ENCODE peak calls at places on chromosomes 6 and 20, in five cellular contexts. V is psoas muscle, K is GM06990, Q is tibial artery, S is brain microvascular endothelial cell. G is an unnamed sample.

GRCh38 chr20:36339646-36340592 is 33.8 kb downstream of the DLGAP4 start:
- DNase-seq in K (no peak), V (peak; percentile 28), Q (no peak), S (no peak), G (no peak)

GRCh38 chr6:35265523-35265922 is 6.0 kb downstream of the ZNF76 start:
- DNase-seq in V (no peak), K (no peak), Q (no peak), S (no peak), G (no peak)

GRCh38 chr20:7855545-7855944 is 84.7 kb downstream of the HAO1 start:
- DNase-seq in V (no peak), S (no peak), K (no peak), Q (no peak), G (peak; percentile 46)

GRCh38 chr6:26556263-26557070 is 18.3 kb downstream of the HMGN4 start:
- DNase-seq in K (peak; percentile 60), V (no peak), S (peak; percentile 95), Q (no peak), G (peak; percentile 87)

GRCh38 chr6:108395297-108395696 is 100.4 kb downstream of the AFG1L start:
- DNase-seq in V (no peak), K (no peak), S (no peak), Q (no peak), G (peak; percentile 53)

GRCh38 chr6:90226257-90226656 is 70.4 kb downstream of the BACH2 start:
- DNase-seq in K (no peak), S (peak; percentile 8), Q (no peak), V (no peak), G (peak; percentile 56)

GRCh38 chr6:154258064-154258757 is 98.4 kb downstream of the IPCEF1 start:
- DNase-seq in Q (no peak), V (no peak), K (peak; percentile 31), S (no peak), G (no peak)

GRCh38 chr6:32192608-32193039 is at the start of gene GPSM3:
- DNase-seq in K (peak; percentile 81), V (peak; percentile 78), S (peak; percentile 16), Q (peak; percentile 75), G (peak; percentile 47)

GRCh38 chr6:53111865-53112264 is 36.8 kb downstream of the GCM1 start:
- DNase-seq in S (no peak), K (no peak), V (no peak), Q (no peak), G (peak; percentile 42)

GRCh38 chr6:170293881-170294755 is 3.2 kb upstream of the DLL1 start:
- DNase-seq in K (no peak), Q (no peak), S (no peak), V (no peak), G (no peak)

GRCh38 chr6:104986625-104987024 is 29.7 kb downstream of the LIN28B start:
- DNase-seq in S (no peak), V (no peak), Q (no peak), K (no peak), G (no peak)

GRCh38 chr20:37526238-37526838 is 1.3 kb downstream of the BLCAP start:
- DNase-seq in S (peak; percentile 53), Q (peak; percentile 65), K (no peak), V (no peak), G (peak; percentile 93)

DNA sequence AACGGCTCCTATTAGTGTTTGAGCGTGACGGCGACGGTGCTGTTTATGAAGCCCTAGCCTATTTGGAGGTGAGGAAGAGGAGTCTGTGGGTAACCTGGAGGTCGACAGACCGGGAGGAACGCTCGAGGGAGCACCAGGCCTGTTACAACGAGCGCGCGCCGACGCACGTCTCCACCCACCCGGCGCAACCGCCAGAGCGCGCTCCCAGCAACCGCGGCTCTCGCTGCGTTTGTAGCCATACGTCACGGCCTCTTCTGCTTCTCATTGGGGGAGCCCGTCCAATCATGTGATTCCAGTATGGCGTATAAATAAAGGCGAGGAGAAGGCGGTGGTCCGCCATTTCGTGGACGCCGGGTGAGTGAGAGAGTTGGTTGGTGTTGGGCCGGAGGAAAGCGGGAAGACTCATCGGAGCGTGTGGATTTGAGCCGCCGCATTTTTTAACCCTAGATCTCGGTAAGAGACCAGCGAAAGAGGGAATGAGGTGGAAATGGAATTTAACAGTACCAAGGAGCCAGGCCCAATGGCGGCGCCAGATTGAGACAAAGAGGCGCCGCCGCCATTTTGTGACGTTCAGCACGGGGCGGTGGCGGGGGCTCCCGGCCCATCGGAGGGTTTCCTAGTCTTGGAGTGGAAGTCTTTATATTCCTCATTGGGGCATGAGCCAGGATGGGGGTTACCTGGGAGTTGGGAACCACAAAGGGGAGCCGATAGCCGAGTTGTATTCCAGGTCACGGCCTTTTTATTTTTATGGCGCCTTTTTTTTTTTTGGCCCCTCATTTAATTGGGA is at the start of gene SRSF3:
- DNase-seq in Q (peak; percentile 98), K (peak; percentile 99), S (peak; percentile 96), V (peak; percentile 98), G (peak; percentile 92)
- TF ChIP-seq CTCF in Q (peak; percentile 51), K (peak; percentile 38), S (peak; percentile 53), V (peak; percentile 51), G (peak; percentile 69)

GRCh38 chr20:48476854-48477253 is 350.9 kb downstream of the PREX1 start:
- DNase-seq in V (no peak), K (no peak), S (no peak), Q (no peak), G (no peak)
- H3K27me3 ChIP-seq in V (no peaks in the 10 kb centered on the region), K (peaks cover 2% of the 10 kb centered on the region), S (peaks cover 2% of the 10 kb centered on the region), Q (no peaks in the 10 kb centered on the region), G (no peaks in the 10 kb centered on the region)

DNA sequence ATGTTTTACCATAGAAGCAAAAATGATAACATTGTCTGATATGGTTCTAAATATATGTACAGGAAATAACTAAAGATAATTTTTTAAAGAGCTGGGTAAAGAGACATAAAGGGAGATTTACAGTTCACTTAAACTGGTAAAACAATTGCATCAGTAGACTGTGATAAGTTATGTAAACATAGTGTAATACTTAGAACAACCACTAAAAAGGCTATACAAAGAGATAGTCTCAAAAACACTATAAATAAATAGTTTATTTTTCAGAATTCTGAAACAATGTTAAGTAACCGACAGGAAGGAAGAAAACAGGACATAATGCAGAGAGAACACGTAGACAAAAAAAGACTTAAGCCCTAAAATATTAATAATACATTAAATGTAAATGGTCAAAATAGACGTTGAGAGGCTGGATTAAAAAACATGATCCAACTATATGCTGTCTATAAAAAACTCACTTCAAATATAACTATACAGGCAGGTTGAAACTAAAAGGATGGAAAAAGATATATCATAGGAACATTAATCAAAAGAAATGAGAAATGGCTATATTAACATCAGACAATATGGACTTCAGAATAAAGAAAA is 32.7 kb upstream of the ATXN1 start:
- DNase-seq in V (no peak), S (no peak), Q (no peak), K (no peak), G (no peak)
- TF ChIP-seq CTCF in V (no peak), S (no peak), Q (no peak), K (no peak), G (no peak)

GRCh38 chr6:41028618-41029486 is 10.2 kb downstream of the UNC5CL start:
- DNase-seq in Q (no peak), K (no peak), V (no peak), S (no peak), G (peak; percentile 4)
- H3K27me3 ChIP-seq in Q (no peaks in the 10 kb centered on the region), K (no peaks in the 10 kb centered on the region), V (no peaks in the 10 kb centered on the region), S (no peaks in the 10 kb centered on the region), G (no peaks in the 10 kb centered on the region)

GRCh38 chr20:3358676-3359340 is 48.7 kb downstream of the DNAAF9 start:
- DNase-seq in Q (no peak), S (no peak), K (no peak), V (no peak), G (no peak)
- TF ChIP-seq CTCF in Q (no peak), S (no peak), K (no peak), V (no peak), G (no peak)

DNA sequence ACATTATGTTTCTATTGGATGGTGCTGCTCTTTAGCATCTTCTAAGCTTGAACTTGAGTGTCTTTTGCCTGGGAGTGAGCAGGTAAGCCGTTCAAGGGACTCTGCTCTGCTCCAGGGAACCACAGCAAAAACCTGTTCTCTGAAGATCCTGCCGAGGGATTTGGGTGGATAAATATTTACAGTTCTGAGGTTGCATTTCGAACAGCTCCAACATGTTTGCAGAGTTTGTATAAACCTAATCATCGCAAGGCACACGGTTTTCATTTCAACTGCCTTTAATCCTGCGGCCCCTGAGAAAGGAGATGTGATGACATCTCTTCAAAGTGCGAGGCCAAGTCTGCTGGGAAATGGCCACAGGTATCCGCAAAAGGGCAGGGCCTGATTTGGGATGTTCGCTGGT is 293.4 kb downstream of the TFAP2C start:
- DNase-seq in V (no peak), Q (no peak), K (no peak), S (no peak), G (no peak)
- H3K27me3 ChIP-seq in V (peaks cover 9% of the 10 kb centered on the region), Q (no peaks in the 10 kb centered on the region), K (no peaks in the 10 kb centered on the region), S (peaks cover 46% of the 10 kb centered on the region), G (peaks cover 30% of the 10 kb centered on the region)

GRCh38 chr20:15491564-15491963 is 1081.7 kb downstream of the KIF16B start:
- DNase-seq in Q (no peak), K (no peak), V (no peak), S (no peak), G (peak; percentile 19)
- TF ChIP-seq CTCF in Q (no peak), K (peak; percentile 63), V (no peak), S (peak; percentile 61), G (peak; percentile 54)

DNA sequence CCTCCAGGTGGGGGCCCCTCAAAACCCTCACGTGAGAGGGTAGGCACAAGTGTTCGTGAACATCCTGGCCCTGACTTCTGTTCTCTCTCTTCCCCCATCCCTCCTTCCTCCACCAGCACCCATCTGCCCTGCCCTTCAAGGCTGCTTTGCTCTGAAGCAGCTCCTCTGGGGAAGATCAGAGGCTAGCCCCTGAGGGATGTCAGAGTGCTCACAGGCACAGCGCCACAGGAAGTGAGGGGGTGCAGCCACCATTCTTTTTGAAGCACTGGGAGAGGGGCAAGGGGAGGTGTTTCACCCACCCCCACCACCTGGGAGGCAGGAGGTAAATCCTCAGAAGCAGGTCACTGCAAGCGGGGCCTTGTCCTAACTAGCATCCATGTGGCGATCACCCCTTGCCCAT is 11.4 kb downstream of the MOCS1 start:
- DNase-seq in Q (no peak), V (no peak), S (no peak), K (no peak), G (no peak)
- H3K27me3 ChIP-seq in Q (no peaks in the 10 kb centered on the region), V (no peaks in the 10 kb centered on the region), S (no peaks in the 10 kb centered on the region), K (no peaks in the 10 kb centered on the region), G (no peaks in the 10 kb centered on the region)

GRCh38 chr6:76351275-76351674 is 278.8 kb upstream of the IMPG1 start:
- DNase-seq in V (no peak), S (no peak), Q (no peak), K (no peak), G (peak; percentile 14)
- TF ChIP-seq CTCF in V (peak; percentile 14), S (no peak), Q (no peak), K (peak; percentile 27), G (peak; percentile 8)

DNA sequence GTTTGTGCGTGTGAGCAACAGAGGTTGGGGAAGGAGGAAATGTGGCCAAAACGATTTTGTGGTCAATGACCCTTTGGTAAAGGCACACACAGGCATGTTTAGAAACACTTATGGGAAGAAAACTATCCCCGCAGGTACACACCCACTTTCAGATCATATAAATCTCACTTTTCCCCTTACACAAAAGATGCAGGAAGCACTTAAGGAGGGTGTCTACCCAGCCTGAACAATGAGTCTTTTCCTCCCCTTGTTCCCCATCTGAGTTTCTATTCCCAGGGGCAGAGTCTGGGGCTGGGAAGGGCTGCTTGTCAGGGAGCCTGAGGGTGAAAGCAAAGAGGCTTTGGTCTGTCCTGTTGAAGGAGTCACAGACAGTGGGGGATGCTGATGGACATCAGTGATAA is 193.2 kb upstream of the SALL4 start:
- DNase-seq in Q (no peak), S (no peak), K (no peak), V (no peak), G (no peak)
- H3K27me3 ChIP-seq in Q (no peaks in the 10 kb centered on the region), S (no peaks in the 10 kb centered on the region), K (no peaks in the 10 kb centered on the region), V (no peaks in the 10 kb centered on the region), G (no peaks in the 10 kb centered on the region)

G was measured in bronchial epithelial cell.